ENCODE peak calls at places on chromosomes 3 and 15, in seven cellular contexts. S is CD4-positive, CD25-positive, alpha-beta regulatory T cell; I is mesendoderm; L is astrocyte of the spinal cord; R is brain microvascular endothelial cell; D is upper lobe of left lung; B is bronchial epithelial cell. O is an unnamed sample.

GRCh38 chr3:41346698-41347097 is 147.4 kb downstream of the CTNNB1 start:
- DNase-seq in D (no peak), R (no peak), I (no peak), L (no peak), S (no peak), B (no peak), O (no peak)

GRCh38 chr15:67174864-67175573 is 79.4 kb downstream of the AAGAB start:
- DNase-seq in L (no peak), I (peak; percentile 72), D (no peak), S (no peak), B (peak; percentile 99), R (no peak), O (no peak)

GRCh38 chr15:45535486-45536042 is 13.0 kb upstream of the SLC30A4 start:
- DNase-seq in L (no peak), B (no peak), I (no peak), D (no peak), R (no peak), S (no peak), O (no peak)

GRCh38 chr3:122962149-122962548 is 65.4 kb downstream of the SEMA5B start:
- DNase-seq in L (no peak), B (no peak), R (no peak), S (no peak), D (no peak), I (no peak), O (peak; percentile 41)

GRCh38 chr3:194503101-194503531 is 16.3 kb upstream of the ATP13A3 start:
- DNase-seq in I (no peak), S (no peak), R (no peak), B (no peak), D (no peak), L (no peak), O (no peak)

GRCh38 chr15:90234519-90234988 is 545 bp downstream of the GDPGP1 start:
- DNase-seq in D (no peak), L (no peak), I (no peak), R (no peak), S (no peak), B (no peak), O (no peak)

GRCh38 chr3:191376742-191377141 is 46.4 kb upstream of the UTS2B start:
- DNase-seq in L (peak; percentile 82), R (peak; percentile 76), D (no peak), B (peak; percentile 46), S (no peak), I (no peak), O (peak; percentile 80)

GRCh38 chr3:159773706-159774105 is 214.9 kb upstream of the IL12A start:
- DNase-seq in B (no peak), L (no peak), I (no peak), S (no peak), R (no peak), D (no peak), O (no peak)

GRCh38 chr15:41610048-41610447 is 50.2 kb upstream of the MGA start:
- DNase-seq in D (no peak), I (no peak), B (peak; percentile 46), S (no peak), R (no peak), L (no peak), O (no peak)

GRCh38 chr3:127889976-127890650 is 24.9 kb upstream of the KBTBD12 start:
- DNase-seq in R (no peak), I (peak; percentile 10), B (no peak), D (no peak), L (peak; percentile 17), S (no peak), O (peak; percentile 15)

GRCh38 chr15:95718441-95718840 is 612.1 kb upstream of the NR2F2 start:
- DNase-seq in B (no peak), I (no peak), L (peak; percentile 22), S (no peak), D (no peak), R (no peak), O (no peak)

GRCh38 chr15:45157974-45158373 is 28.2 kb downstream of the DUOX1 start:
- DNase-seq in B (peak; percentile 93), I (peak; percentile 66), D (no peak), R (peak; percentile 65), L (peak; percentile 84), S (no peak), O (peak; percentile 85)

GRCh38 chr3:129576514-129577345 is 29.7 kb downstream of the PLXND1 start:
- DNase-seq in D (no peak), B (no peak), L (no peak), R (no peak), S (peak; percentile 20), I (no peak), O (peak; percentile 28)

GRCh38 chr3:170178631-170179030 is 2.9 kb downstream of the PHC3 start:
- DNase-seq in L (no peak), S (peak; percentile 34), B (no peak), R (no peak), I (no peak), D (no peak), O (no peak)

GRCh38 chr15:60397772-60398445 is at the start of gene ANXA2:
- DNase-seq in S (peak; percentile 79), L (peak; percentile 94), B (peak; percentile 70), D (peak; percentile 97), I (peak; percentile 91), R (peak; percentile 75), O (peak; percentile 95)

GRCh38 chr3:108088146-108088545 is 2.7 kb downstream of the CD47 start:
- DNase-seq in I (no peak), S (no peak), L (no peak), R (no peak), B (no peak), D (no peak), O (no peak)
- H3K4me3 ChIP-seq in I (no peak overlapping the region), S (peak overlapping the region; percentile 92), L (no peak overlapping the region), R (no peak overlapping the region), B (no peak overlapping the region), D (peak overlapping the region; percentile 5), O (peak overlapping the region; percentile 15)

GRCh38 chr15:31458591-31458990 is 132.0 kb downstream of the KLF13 start:
- DNase-seq in B (no peak), R (no peak), I (no peak), L (no peak), D (no peak), S (no peak), O (no peak)
- H3K4me3 ChIP-seq in B (no peak overlapping the region), R (no peak overlapping the region), I (no peak overlapping the region), L (no peak overlapping the region), D (no peak overlapping the region), S (no peak overlapping the region), O (no peak overlapping the region)

GRCh38 chr15:38682363-38682762 is 117.7 kb upstream of the RASGRP1 start:
- DNase-seq in B (no peak), L (no peak), S (no peak), I (no peak), R (no peak), D (no peak), O (no peak)

GRCh38 chr15:38685686-38686339 is 121.2 kb upstream of the RASGRP1 start:
- DNase-seq in L (no peak), R (no peak), B (no peak), S (peak; percentile 9), I (no peak), D (no peak), O (no peak)

GRCh38 chr15:38682861-38683260 is 118.2 kb upstream of the RASGRP1 start:
- DNase-seq in L (no peak), D (no peak), R (no peak), B (no peak), S (no peak), I (no peak), O (no peak)

GRCh38 chr15:38684461-38685000 is 119.9 kb upstream of the RASGRP1 start:
- DNase-seq in S (no peak), L (no peak), D (no peak), B (no peak), R (no peak), I (no peak), O (peak; percentile 28)

DNA sequence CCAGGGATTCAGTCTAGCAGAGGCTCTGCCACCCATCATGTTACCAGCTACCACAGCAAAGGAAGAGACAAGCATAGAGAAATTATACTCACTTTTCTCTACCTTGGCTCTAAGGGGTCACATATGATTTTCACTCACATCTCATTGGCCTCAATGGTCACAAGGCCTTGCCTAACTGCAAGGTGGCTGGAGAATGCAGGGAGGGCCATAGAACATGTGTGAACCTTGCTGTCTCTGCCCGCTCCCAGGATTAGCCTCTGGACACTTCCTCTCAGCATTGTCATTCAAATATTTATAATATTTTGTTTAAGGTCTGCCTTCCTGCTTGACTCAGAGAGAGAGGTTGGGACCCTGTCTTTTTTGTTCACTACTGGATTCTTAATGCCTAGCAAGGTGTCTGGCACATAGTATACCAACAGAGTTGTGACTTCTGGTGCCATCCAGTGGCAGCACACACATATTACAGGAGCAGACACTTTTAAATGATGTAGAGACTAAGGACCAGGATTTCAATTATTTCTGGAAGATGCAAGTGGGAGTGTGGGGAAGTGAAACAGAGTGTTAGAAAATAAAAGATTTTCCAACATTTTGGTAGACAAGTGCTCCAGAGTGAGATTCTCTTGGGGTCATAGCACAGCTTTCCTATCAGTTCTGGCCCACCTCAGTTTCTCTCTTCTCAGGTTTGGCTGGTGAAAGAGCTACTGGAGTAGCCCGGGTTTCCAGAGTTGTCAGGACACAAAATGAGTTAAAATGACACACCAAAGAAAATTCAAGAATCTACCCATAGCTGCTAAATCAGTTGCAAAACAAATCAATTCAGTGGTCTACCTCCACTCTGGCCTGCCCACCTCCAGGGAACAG is 119.0 kb upstream of the RASGRP1 start:
- DNase-seq in I (peak; percentile 50), D (no peak), S (peak; percentile 56), L (peak; percentile 44), R (peak; percentile 47), B (peak; percentile 42), O (peak; percentile 58)
- H3K4me3 ChIP-seq in I (no peak overlapping the region), D (no peak overlapping the region), S (peak overlapping the region; percentile 53), L (no peak overlapping the region), R (no peak overlapping the region), B (no peak overlapping the region), O (no peak overlapping the region)

DNA sequence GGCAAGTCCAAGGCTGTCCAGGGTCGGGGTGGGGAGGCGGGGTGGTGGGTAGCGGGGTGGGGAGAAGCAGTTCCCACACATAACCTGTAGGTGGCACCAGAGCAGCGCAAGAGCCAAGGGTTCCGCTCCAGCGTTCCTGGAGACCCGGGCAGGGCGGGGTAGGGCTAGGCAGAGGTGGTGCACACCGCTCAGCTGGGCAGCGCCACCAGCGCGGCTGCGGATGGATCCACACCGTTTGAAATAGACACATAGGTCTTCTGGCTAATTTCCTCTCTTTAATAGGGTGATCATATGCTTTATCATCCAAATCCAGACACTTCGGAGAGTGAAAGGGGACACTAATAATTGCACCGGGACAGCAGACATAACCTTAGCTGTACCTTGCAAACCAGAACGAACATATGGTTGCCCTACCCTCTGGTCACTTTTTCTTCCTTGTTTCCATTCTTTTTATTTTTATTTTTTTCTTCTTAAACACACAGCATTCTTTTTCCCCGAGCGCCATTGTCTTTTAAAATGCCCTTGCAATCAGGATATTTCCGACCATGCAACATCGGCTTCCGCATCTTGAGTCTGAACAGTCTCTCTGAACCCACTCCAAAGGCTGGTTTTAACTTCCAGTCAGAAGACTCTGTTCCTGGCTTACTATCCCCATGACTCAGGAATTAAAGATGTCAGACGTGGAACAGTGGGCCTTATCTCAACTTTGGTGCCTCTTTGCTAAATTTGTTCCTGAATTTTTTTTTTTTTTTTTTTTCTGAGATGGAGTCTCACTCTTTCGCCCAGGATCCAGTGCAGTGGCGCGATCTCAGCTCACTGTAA is 12.5 kb upstream of the ZSCAN2 start:
- DNase-seq in S (peak; percentile 76), I (peak; percentile 86), D (peak; percentile 91), R (peak; percentile 45), B (peak; percentile 67), L (peak; percentile 58), O (peak; percentile 66)
- H3K4me3 ChIP-seq in S (peak overlapping the region; percentile 65), I (no peak overlapping the region), D (peak overlapping the region; percentile 22), R (peak overlapping the region; percentile 38), B (peak overlapping the region; percentile 10), L (peak overlapping the region; percentile 13), O (peak overlapping the region; percentile 57)

GRCh38 chr15:78437762-78438594 is at the start of gene IREB2:
- DNase-seq in B (peak; percentile 90), S (peak; percentile 95), R (peak; percentile 98), D (peak; percentile 99), I (peak; percentile 99), L (peak; percentile 99), O (peak; percentile 97)
- H3K4me3 ChIP-seq in B (peak within 1 kb of the TSS; percentile 100), S (peak within 1 kb of the TSS; percentile 96), R (peak within 1 kb of the TSS; percentile 77), D (peak within 1 kb of the TSS; percentile 80), I (peak within 1 kb of the TSS; percentile 96), L (peak within 1 kb of the TSS; percentile 86), O (peak within 1 kb of the TSS; percentile 93)